ENCODE peak calls at places on chromosomes 12 and 14, in six cellular contexts. Z, D, J, X, Y and K are unnamed samples.

GRCh38 chr12:105805730-105806390 is 332.9 kb downstream of the NUAK1 start:
- DNase-seq in Z (no peak), D (peak), J (no peak), X (no peak), Y (peak), K (no peak)

GRCh38 chr14:105881021-105881930 is 354.9 kb downstream of the TMEM121 start:
- DNase-seq in Z (peak), D (peak), J (no peak), X (no peak), Y (no peak), K (peak)

GRCh38 chr12:53817021-53817389 is 65.2 kb upstream of the CISTR start:
- DNase-seq in Z (no peak), D (no peak), J (no peak), X (no peak), Y (no peak), K (no peak)

GRCh38 chr12:3137268-3137761 is 60.1 kb downstream of the TSPAN9 start:
- DNase-seq in Z (no peak), D (peak), J (peak), X (peak), Y (no peak), K (peak)

GRCh38 chr12:117100251-117100650 is 1.0 kb upstream of the TESC start:
- DNase-seq in Z (no peak), D (no peak), J (peak), X (peak), Y (peak), K (no peak)

GRCh38 chr14:67517083-67517482 is 16.0 kb upstream of the PLEKHH1 start:
- DNase-seq in Z (no peak), D (peak), J (peak), X (no peak), Y (no peak), K (peak)

GRCh38 chr12:11672361-11672760 is 22.9 kb downstream of the ETV6 start:
- DNase-seq in Z (no peak), D (no peak), J (no peak), X (no peak), Y (no peak), K (no peak)

GRCh38 chr12:82973601-82974000 is 286.9 kb downstream of the TMTC2 start:
- DNase-seq in Z (no peak), D (no peak), J (no peak), X (no peak), Y (no peak), K (no peak)

GRCh38 chr12:291153-291723 is 28.6 kb upstream of the SLC6A13 start:
- DNase-seq in Z (no peak), D (no peak), J (no peak), X (no peak), Y (no peak), K (no peak)

GRCh38 chr12:58812229-58812628 is 108.1 kb downstream of the LRIG3 start:
- DNase-seq in Z (no peak), D (no peak), J (no peak), X (no peak), Y (no peak), K (no peak)

GRCh38 chr12:132806857-132807256 is 21.8 kb downstream of the GOLGA3 start:
- DNase-seq in Z (no peak), D (no peak), J (no peak), X (no peak), Y (no peak), K (no peak)

GRCh38 chr12:70154960-70155589 is 88.2 kb upstream of the CNOT2 start:
- DNase-seq in Z (no peak), D (no peak), J (peak), X (no peak), Y (peak), K (no peak)

GRCh38 chr12:916240-916639 is 33.3 kb downstream of the RAD52 start:
- DNase-seq in Z (no peak), D (no peak), J (no peak), X (no peak), Y (no peak), K (peak)

GRCh38 chr12:125092872-125093680 is 27.8 kb downstream of the AACS start:
- DNase-seq in Z (peak), D (peak), J (peak), X (peak), Y (peak), K (peak)

GRCh38 chr12:106358410-106359241 is 1.1 kb downstream of the POLR3B start:
- DNase-seq in Z (peak), D (peak), J (no peak), X (peak), Y (no peak), K (no peak)

GRCh38 chr12:124413401-124413800 is 118.5 kb downstream of the RFLNA start:
- DNase-seq in Z (no peak), D (peak), J (no peak), X (no peak), Y (no peak), K (peak)

GRCh38 chr12:76554411-76555225 is 5.0 kb downstream of the OSBPL8 start:
- DNase-seq in Z (no peak), D (no peak), J (no peak), X (no peak), Y (no peak), K (no peak)

GRCh38 chr12:95723693-95724384 is 66.7 kb downstream of the NTN4 start:
- DNase-seq in Z (no peak), D (no peak), J (no peak), X (no peak), Y (no peak), K (no peak)

GRCh38 chr12:110465024-110465423 is 3.0 kb downstream of the GPN3 start:
- DNase-seq in Z (no peak), D (no peak), J (no peak), X (no peak), Y (no peak), K (no peak)

GRCh38 chr12:110466791-110467190 is 1.3 kb downstream of the GPN3 start:
- DNase-seq in Z (no peak), D (no peak), J (no peak), X (no peak), Y (no peak), K (no peak)

GRCh38 chr12:110467847-110468211 is 228 bp downstream of the GPN3 start:
- DNase-seq in Z (no peak), D (no peak), J (no peak), X (no peak), Y (no peak), K (no peak)

GRCh38 chr12:110468212-110469048 is at the start of the genes FAM216A and GPN3:
- DNase-seq in Z (peak), D (peak), J (peak), X (peak), Y (peak), K (peak)
- TF ChIP-seq CTCF in Z (no peak), D (no peak), J (no peak), X (no peak), Y (no peak), K (no peak)

GRCh38 chr14:100904307-100905019 is 941 bp upstream of the RTL1 start:
- DNase-seq in Z (peak), D (no peak), J (peak), X (no peak), Y (peak), K (no peak)
- H3K4me3 ChIP-seq in Z (no peak), D (no peak), J (peak), X (no peak), Y (no peak), K (peak)

GRCh38 chr14:100645986-100646314 is 58.7 kb upstream of the BEGAIN start:
- DNase-seq in Z (no peak), D (no peak), J (no peak), X (no peak), Y (no peak), K (no peak)

GRCh38 chr14:100644383-100644782 is 57.2 kb upstream of the BEGAIN start:
- DNase-seq in Z (no peak), D (no peak), J (no peak), X (no peak), Y (no peak), K (no peak)

GRCh38 chr14:100645200-100645985 is 58.2 kb upstream of the BEGAIN start:
- DNase-seq in Z (peak), D (peak), J (peak), X (peak), Y (peak), K (peak)

GRCh38 chr14:100641274-100641860 is 54.1 kb upstream of the BEGAIN start:
- DNase-seq in Z (no peak), D (no peak), J (no peak), X (no peak), Y (no peak), K (no peak)

DNA sequence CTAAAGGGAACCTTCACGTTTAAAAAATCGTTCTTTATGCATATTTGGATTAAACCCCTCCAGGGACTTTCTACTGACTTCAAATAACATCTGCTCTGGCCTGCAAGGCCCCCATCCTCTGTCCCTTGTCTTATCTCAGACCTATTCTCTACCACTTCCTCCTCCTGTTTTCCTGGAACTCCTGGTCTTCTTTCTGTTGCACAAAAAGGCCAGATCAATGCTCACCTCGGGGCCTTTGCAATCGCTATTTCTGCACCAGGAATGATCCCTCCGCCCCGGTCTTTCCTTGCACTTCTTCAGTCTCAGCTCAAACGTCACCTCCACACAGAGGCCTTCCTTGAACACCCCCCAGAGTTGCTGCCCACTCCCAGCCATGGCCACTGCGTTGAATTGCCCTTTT is 57.6 kb upstream of the BEGAIN start:
- DNase-seq in Z (no peak), D (no peak), J (no peak), X (no peak), Y (no peak), K (no peak)
- H3K27ac ChIP-seq in Z (no peak), D (no peak), J (no peak), X (no peak), Y (no peak), K (no peak)

GRCh38 chr12:65121049-65121955 is at the start of gene WIF1:
- DNase-seq in Z (peak), D (peak), J (peak), X (no peak), Y (peak), K (no peak)
- TF ChIP-seq CTCF in Z (peak), D (peak), J (peak), X (peak), Y (peak), K (peak)

DNA sequence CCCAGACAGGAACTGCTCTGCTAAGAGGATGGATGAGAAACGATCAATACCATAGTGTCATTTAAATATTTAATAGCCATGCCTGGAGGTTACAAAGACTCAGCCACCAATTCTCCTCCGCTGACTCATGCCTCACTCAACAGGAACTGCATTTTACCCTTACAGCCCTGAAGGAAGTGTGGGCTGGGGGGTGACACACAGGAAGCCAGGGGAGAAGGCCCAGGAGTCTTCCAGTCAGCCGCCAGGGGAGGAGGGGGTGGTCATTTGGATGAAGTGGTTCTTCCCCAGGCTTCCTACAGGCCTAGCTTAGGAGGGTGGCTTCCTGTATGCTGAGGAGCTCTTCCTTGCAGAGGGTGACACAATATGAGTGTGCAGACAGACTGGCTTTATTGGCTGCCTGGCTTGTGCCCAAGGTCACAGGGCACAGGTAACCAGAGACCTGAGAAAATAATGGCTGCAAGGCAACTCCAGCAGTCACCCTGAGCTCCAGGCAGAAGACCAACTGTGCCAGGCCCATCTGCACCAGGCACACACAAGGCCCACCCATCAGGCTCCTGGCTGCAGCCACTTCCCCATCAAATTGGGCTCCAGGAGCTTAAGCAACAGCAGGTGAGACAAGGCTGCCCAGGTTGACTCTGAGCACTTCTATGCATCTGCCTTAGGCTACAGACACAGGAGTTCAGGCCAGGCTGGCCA is 30.6 kb upstream of the RPLP0 start:
- DNase-seq in Z (peak), D (no peak), J (no peak), X (peak), Y (peak), K (peak)
- H3K4me3 ChIP-seq in Z (no peak), D (no peak), J (no peak), X (no peak), Y (peak), K (peak)

GRCh38 chr12:55726911-55727310 is 1.9 kb downstream of the CD63 start:
- DNase-seq in Z (peak), D (no peak), J (no peak), X (no peak), Y (no peak), K (no peak)
- H3K27ac ChIP-seq in Z (peak), D (peak), J (no peak), X (peak), Y (peak), K (peak)

GRCh38 chr14:73935666-73936065 is 14.2 kb downstream of the FAM161B start:
- DNase-seq in Z (no peak), D (no peak), J (no peak), X (no peak), Y (peak), K (no peak)
- TF ChIP-seq CTCF in Z (no peak), D (no peak), J (peak), X (peak), Y (peak), K (no peak)

GRCh38 chr14:60721331-60722162 is 2.6 kb downstream of the SIX4 start:
- DNase-seq in Z (peak), D (peak), J (peak), X (peak), Y (peak), K (no peak)
- H3K4me3 ChIP-seq in Z (peak), D (peak), J (peak), X (peak), Y (peak), K (peak)

DNA sequence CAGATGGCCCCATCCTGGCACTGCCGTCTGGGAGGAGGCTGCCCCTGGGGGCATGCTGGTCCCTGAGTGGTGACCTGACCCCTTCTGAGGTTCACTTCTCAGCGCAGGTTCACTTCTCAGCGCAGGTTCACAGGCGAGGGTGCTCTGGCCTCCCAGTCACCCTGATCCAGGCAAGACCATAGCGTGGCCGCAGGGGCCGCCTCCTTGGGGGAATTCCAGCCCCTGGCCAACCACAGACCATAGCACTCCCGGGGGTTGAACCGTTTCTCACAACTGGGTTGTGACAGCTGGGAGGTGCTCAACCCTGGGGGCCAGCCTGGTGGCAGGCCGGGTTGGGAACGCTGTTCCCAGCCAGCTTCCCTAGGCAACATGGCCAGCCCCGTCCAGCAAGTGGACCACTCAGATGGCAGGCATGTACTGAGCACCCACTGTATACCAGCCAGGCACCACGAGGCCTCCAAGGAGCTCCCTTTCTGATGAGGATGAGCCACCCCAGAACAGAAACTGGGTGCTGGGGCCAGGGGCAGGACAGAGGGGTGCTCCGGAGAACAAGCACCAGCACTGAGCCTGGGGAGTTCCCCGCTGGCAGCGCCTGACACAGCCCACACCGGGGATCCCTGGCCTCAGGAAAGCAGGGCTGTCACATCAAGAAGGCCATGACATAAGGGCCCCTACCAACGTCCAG is 28.3 kb upstream of the ZFP36L1 start:
- DNase-seq in Z (no peak), D (no peak), J (no peak), X (no peak), Y (no peak), K (no peak)
- H3K27ac ChIP-seq in Z (no peak), D (no peak), J (no peak), X (no peak), Y (no peak), K (no peak)